ENCODE peak calls at places on chromosomes 16 and 17, in seven cellular contexts. One of them, this sample, is unnamed.

GRCh38 chr17:43839670-43840101 is 6.7 kb upstream of the MPP3 start:
- DNase-seq in IMR-90: no peak
- DNase-seq in astrocyte of the hippocampus: no peak
- DNase-seq in ELF-1: no peak
- DNase-seq in heart left ventricle: no peak
- DNase-seq in fibroblast of the conjunctiva: no peak
- DNase-seq in left colon: peak; percentile 80
- DNase-seq in this sample: no peak

GRCh38 chr17:36888236-36888957 is 48.9 kb upstream of the LHX1 start:
- DNase-seq in IMR-90: no peak
- DNase-seq in astrocyte of the hippocampus: no peak
- DNase-seq in ELF-1: no peak
- DNase-seq in heart left ventricle: no peak
- DNase-seq in fibroblast of the conjunctiva: no peak
- DNase-seq in left colon: no peak
- DNase-seq in this sample: no peak

GRCh38 chr16:10182186-10182683 is at the start of gene GRIN2A:
- DNase-seq in IMR-90: no peak
- DNase-seq in astrocyte of the hippocampus: no peak
- DNase-seq in ELF-1: no peak
- DNase-seq in heart left ventricle: no peak
- DNase-seq in fibroblast of the conjunctiva: no peak
- DNase-seq in left colon: no peak
- DNase-seq in this sample: no peak

GRCh38 chr17:45940826-45941225 is 46.5 kb downstream of the MAPT start:
- DNase-seq in IMR-90: no peak
- DNase-seq in astrocyte of the hippocampus: no peak
- DNase-seq in ELF-1: no peak
- DNase-seq in heart left ventricle: peak; percentile 53
- DNase-seq in fibroblast of the conjunctiva: no peak
- DNase-seq in left colon: no peak
- DNase-seq in this sample: peak; percentile 13

GRCh38 chr16:85924675-85925074 is 25.7 kb downstream of the IRF8 start:
- DNase-seq in IMR-90: no peak
- DNase-seq in astrocyte of the hippocampus: no peak
- DNase-seq in ELF-1: no peak
- DNase-seq in heart left ventricle: no peak
- DNase-seq in fibroblast of the conjunctiva: no peak
- DNase-seq in left colon: no peak
- DNase-seq in this sample: peak; percentile 38

GRCh38 chr17:81898029-81898866 is 3.8 kb upstream of the NPB start:
- DNase-seq in IMR-90: peak; percentile 81
- DNase-seq in astrocyte of the hippocampus: peak; percentile 84
- DNase-seq in ELF-1: peak; percentile 69
- DNase-seq in heart left ventricle: no peak
- DNase-seq in fibroblast of the conjunctiva: peak; percentile 67
- DNase-seq in left colon: no peak
- DNase-seq in this sample: peak; percentile 97

GRCh38 chr16:13351651-13352217 is 450.3 kb downstream of the SHISA9 start:
- DNase-seq in IMR-90: no peak
- DNase-seq in astrocyte of the hippocampus: no peak
- DNase-seq in ELF-1: no peak
- DNase-seq in heart left ventricle: no peak
- DNase-seq in fibroblast of the conjunctiva: no peak
- DNase-seq in left colon: no peak
- DNase-seq in this sample: no peak

GRCh38 chr17:7586673-7587419 is 3.0 kb downstream of the SOX15 start:
- DNase-seq in IMR-90: no peak
- DNase-seq in astrocyte of the hippocampus: no peak
- DNase-seq in ELF-1: peak; percentile 70
- DNase-seq in heart left ventricle: peak; percentile 61
- DNase-seq in fibroblast of the conjunctiva: no peak
- DNase-seq in left colon: peak; percentile 69
- DNase-seq in this sample: no peak